ENCODE peak calls at places on chromosomes 12 and 14, in seven cellular contexts. One of them, this sample, is unnamed.

GRCh38 chr12:913919-914718 is 35.4 kb downstream of the RAD52 start:
- DNase-seq in NCI-H1417: no peak
- DNase-seq in NCI-H526 treated with DMSO at 0.1 percent for 48 hours: no peak
- DNase-seq in GM12865: no peak
- DNase-seq in pulmonary artery endothelial cell: no peak
- DNase-seq in GM20000: no peak
- DNase-seq in activated CD4-positive, alpha-beta memory T cell treated with anti-CD3 and anti-CD28 coated beads, Interleukin-2, amount 10 ng/mL, durations not matched to agents 7 days and 5 days: no peak
- DNase-seq in this sample: peak

GRCh38 chr12:132506730-132507538 is 17.0 kb downstream of the FBRSL1 start:
- DNase-seq in NCI-H1417: peak
- DNase-seq in activated CD4-positive, alpha-beta memory T cell treated with anti-CD3 and anti-CD28 coated beads, Interleukin-2, amount 10 ng/mL, durations not matched to agents 7 days and 5 days: peak
- DNase-seq in GM20000: peak
- DNase-seq in pulmonary artery endothelial cell: peak
- DNase-seq in GM12865: no peak
- DNase-seq in NCI-H526 treated with DMSO at 0.1 percent for 48 hours: no peak
- DNase-seq in this sample: peak

GRCh38 chr12:54368709-54369596 is 4.7 kb upstream of the GPR84 start:
- DNase-seq in GM20000: peak
- DNase-seq in activated CD4-positive, alpha-beta memory T cell treated with anti-CD3 and anti-CD28 coated beads, Interleukin-2, amount 10 ng/mL, durations not matched to agents 7 days and 5 days: peak
- DNase-seq in NCI-H1417: peak
- DNase-seq in NCI-H526 treated with DMSO at 0.1 percent for 48 hours: peak
- DNase-seq in pulmonary artery endothelial cell: peak
- DNase-seq in GM12865: peak
- DNase-seq in this sample: peak

GRCh38 chr12:28351414-28351813 is 161.2 kb downstream of the CCDC91 start:
- DNase-seq in GM20000: no peak
- DNase-seq in NCI-H526 treated with DMSO at 0.1 percent for 48 hours: no peak
- DNase-seq in activated CD4-positive, alpha-beta memory T cell treated with anti-CD3 and anti-CD28 coated beads, Interleukin-2, amount 10 ng/mL, durations not matched to agents 7 days and 5 days: no peak
- DNase-seq in pulmonary artery endothelial cell: no peak
- DNase-seq in NCI-H1417: no peak
- DNase-seq in GM12865: no peak
- DNase-seq in this sample: no peak

GRCh38 chr12:6463858-6464257 is 6.6 kb downstream of the VAMP1 start:
- DNase-seq in activated CD4-positive, alpha-beta memory T cell treated with anti-CD3 and anti-CD28 coated beads, Interleukin-2, amount 10 ng/mL, durations not matched to agents 7 days and 5 days: no peak
- DNase-seq in NCI-H526 treated with DMSO at 0.1 percent for 48 hours: no peak
- DNase-seq in pulmonary artery endothelial cell: no peak
- DNase-seq in GM20000: no peak
- DNase-seq in NCI-H1417: no peak
- DNase-seq in GM12865: no peak
- DNase-seq in this sample: no peak

GRCh38 chr14:85634205-85634604 is 104.3 kb downstream of the FLRT2 start:
- DNase-seq in NCI-H526 treated with DMSO at 0.1 percent for 48 hours: no peak
- DNase-seq in pulmonary artery endothelial cell: no peak
- DNase-seq in NCI-H1417: no peak
- DNase-seq in activated CD4-positive, alpha-beta memory T cell treated with anti-CD3 and anti-CD28 coated beads, Interleukin-2, amount 10 ng/mL, durations not matched to agents 7 days and 5 days: no peak
- DNase-seq in GM20000: no peak
- DNase-seq in GM12865: no peak
- DNase-seq in this sample: peak

GRCh38 chr12:43836455-43836989 is 641 bp downstream of the TMEM117 start:
- DNase-seq in pulmonary artery endothelial cell: no peak
- DNase-seq in activated CD4-positive, alpha-beta memory T cell treated with anti-CD3 and anti-CD28 coated beads, Interleukin-2, amount 10 ng/mL, durations not matched to agents 7 days and 5 days: no peak
- DNase-seq in NCI-H1417: peak
- DNase-seq in NCI-H526 treated with DMSO at 0.1 percent for 48 hours: peak
- DNase-seq in GM12865: peak
- DNase-seq in GM20000: peak
- DNase-seq in this sample: peak

GRCh38 chr12:110371408-110372055 is 32.0 kb downstream of the ANAPC7 start:
- DNase-seq in NCI-H526 treated with DMSO at 0.1 percent for 48 hours: no peak
- DNase-seq in pulmonary artery endothelial cell: no peak
- DNase-seq in activated CD4-positive, alpha-beta memory T cell treated with anti-CD3 and anti-CD28 coated beads, Interleukin-2, amount 10 ng/mL, durations not matched to agents 7 days and 5 days: no peak
- DNase-seq in NCI-H1417: peak
- DNase-seq in GM20000: peak
- DNase-seq in GM12865: peak
- DNase-seq in this sample: no peak

GRCh38 chr12:82361461-82361915 is 3.2 kb downstream of the METTL25 start:
- DNase-seq in GM12865: peak
- DNase-seq in NCI-H1417: no peak
- DNase-seq in GM20000: no peak
- DNase-seq in pulmonary artery endothelial cell: no peak
- DNase-seq in activated CD4-positive, alpha-beta memory T cell treated with anti-CD3 and anti-CD28 coated beads, Interleukin-2, amount 10 ng/mL, durations not matched to agents 7 days and 5 days: no peak
- DNase-seq in NCI-H526 treated with DMSO at 0.1 percent for 48 hours: no peak
- DNase-seq in this sample: no peak

GRCh38 chr14:42673963-42674362 is 1067.3 kb downstream of the LRFN5 start:
- DNase-seq in GM20000: no peak
- DNase-seq in NCI-H1417: no peak
- DNase-seq in GM12865: no peak
- DNase-seq in activated CD4-positive, alpha-beta memory T cell treated with anti-CD3 and anti-CD28 coated beads, Interleukin-2, amount 10 ng/mL, durations not matched to agents 7 days and 5 days: no peak
- DNase-seq in pulmonary artery endothelial cell: no peak
- DNase-seq in NCI-H526 treated with DMSO at 0.1 percent for 48 hours: no peak
- DNase-seq in this sample: no peak

GRCh38 chr14:68576496-68577244 is 216.2 kb downstream of the ZFP36L1 start:
- DNase-seq in pulmonary artery endothelial cell: no peak
- DNase-seq in NCI-H1417: no peak
- DNase-seq in NCI-H526 treated with DMSO at 0.1 percent for 48 hours: no peak
- DNase-seq in GM20000: no peak
- DNase-seq in GM12865: no peak
- DNase-seq in activated CD4-positive, alpha-beta memory T cell treated with anti-CD3 and anti-CD28 coated beads, Interleukin-2, amount 10 ng/mL, durations not matched to agents 7 days and 5 days: no peak
- DNase-seq in this sample: peak

GRCh38 chr12:100752841-100753240 is 41.7 kb upstream of the ANO4 start:
- DNase-seq in activated CD4-positive, alpha-beta memory T cell treated with anti-CD3 and anti-CD28 coated beads, Interleukin-2, amount 10 ng/mL, durations not matched to agents 7 days and 5 days: no peak
- DNase-seq in NCI-H526 treated with DMSO at 0.1 percent for 48 hours: no peak
- DNase-seq in GM12865: no peak
- DNase-seq in pulmonary artery endothelial cell: no peak
- DNase-seq in GM20000: no peak
- DNase-seq in NCI-H1417: no peak
- DNase-seq in this sample: no peak

GRCh38 chr14:72560331-72560730 is 333.6 kb downstream of the DPF3 start:
- DNase-seq in NCI-H526 treated with DMSO at 0.1 percent for 48 hours: no peak
- DNase-seq in NCI-H1417: no peak
- DNase-seq in GM12865: no peak
- DNase-seq in GM20000: no peak
- DNase-seq in activated CD4-positive, alpha-beta memory T cell treated with anti-CD3 and anti-CD28 coated beads, Interleukin-2, amount 10 ng/mL, durations not matched to agents 7 days and 5 days: no peak
- DNase-seq in pulmonary artery endothelial cell: no peak
- DNase-seq in this sample: no peak

GRCh38 chr14:67187826-67188225 is 1.4 kb upstream of the GARIN2 start:
- DNase-seq in NCI-H1417: no peak
- DNase-seq in activated CD4-positive, alpha-beta memory T cell treated with anti-CD3 and anti-CD28 coated beads, Interleukin-2, amount 10 ng/mL, durations not matched to agents 7 days and 5 days: no peak
- DNase-seq in GM20000: no peak
- DNase-seq in NCI-H526 treated with DMSO at 0.1 percent for 48 hours: no peak
- DNase-seq in pulmonary artery endothelial cell: no peak
- DNase-seq in GM12865: no peak
- DNase-seq in this sample: peak

This sample was measured in iris pigment epithelial cell.